ENCODE peak calls at places on chromosomes 7 and 10, in six cellular contexts. One of them, this sample, is unnamed.

GRCh38 chr10:88270871-88271713 is 312.0 kb downstream of the RNLS start:
- DNase-seq in H54: no peak
- DNase-seq in transverse colon: no peak
- DNase-seq in breast epithelium: no peak
- DNase-seq in spleen: no peak
- DNase-seq in GM12892: peak; percentile 13
- DNase-seq in this sample: no peak

GRCh38 chr10:132827423-132827789 is 41.5 kb upstream of the NKX6-2 start:
- DNase-seq in GM12892: no peak
- DNase-seq in breast epithelium: peak; percentile 34
- DNase-seq in spleen: peak; percentile 44
- DNase-seq in transverse colon: no peak
- DNase-seq in H54: no peak
- DNase-seq in this sample: no peak

GRCh38 chr7:101915000-101915399 is 97.6 kb downstream of the CUX1 start:
- DNase-seq in breast epithelium: no peak
- DNase-seq in H54: no peak
- DNase-seq in GM12892: no peak
- DNase-seq in transverse colon: no peak
- DNase-seq in spleen: peak; percentile 42
- DNase-seq in this sample: no peak

GRCh38 chr10:88794731-88795130 is 7.8 kb upstream of the LIPM start:
- DNase-seq in transverse colon: no peak
- DNase-seq in GM12892: no peak
- DNase-seq in spleen: no peak
- DNase-seq in breast epithelium: no peak
- DNase-seq in H54: no peak
- DNase-seq in this sample: no peak

GRCh38 chr10:130767116-130767730 is 544.3 kb downstream of the TCERG1L start:
- DNase-seq in transverse colon: no peak
- DNase-seq in H54: no peak
- DNase-seq in breast epithelium: no peak
- DNase-seq in spleen: peak; percentile 45
- DNase-seq in GM12892: no peak
- DNase-seq in this sample: no peak

GRCh38 chr7:82805527-82805960 is 357.1 kb downstream of the PCLO start:
- DNase-seq in spleen: no peak
- DNase-seq in H54: peak; percentile 28
- DNase-seq in transverse colon: no peak
- DNase-seq in GM12892: no peak
- DNase-seq in breast epithelium: no peak
- DNase-seq in this sample: no peak

GRCh38 chr10:69124558-69125121 is 662 bp downstream of the VPS26A start:
- DNase-seq in breast epithelium: no peak
- DNase-seq in H54: peak; percentile 45
- DNase-seq in GM12892: peak; percentile 18
- DNase-seq in transverse colon: peak; percentile 72
- DNase-seq in spleen: peak; percentile 85
- DNase-seq in this sample: peak; percentile 81

GRCh38 chr7:23235688-23236280 is 10.8 kb upstream of the GPNMB start:
- DNase-seq in breast epithelium: peak; percentile 62
- DNase-seq in transverse colon: no peak
- DNase-seq in H54: peak; percentile 61
- DNase-seq in spleen: no peak
- DNase-seq in GM12892: no peak
- DNase-seq in this sample: no peak

GRCh38 chr10:1294748-1295147 is 238.6 kb downstream of the WDR37 start:
- DNase-seq in breast epithelium: no peak
- DNase-seq in transverse colon: no peak
- DNase-seq in spleen: no peak
- DNase-seq in H54: no peak
- DNase-seq in GM12892: no peak
- DNase-seq in this sample: no peak

GRCh38 chr10:44962870-44963738 is 3.5 kb downstream of the RASSF4 start:
- DNase-seq in spleen: peak; percentile 81
- DNase-seq in breast epithelium: no peak
- DNase-seq in GM12892: no peak
- DNase-seq in transverse colon: peak; percentile 55
- DNase-seq in H54: no peak
- DNase-seq in this sample: no peak

GRCh38 chr7:155807013-155807804 is 5.1 kb downstream of the SHH start:
- DNase-seq in H54: no peak
- DNase-seq in transverse colon: no peak
- DNase-seq in breast epithelium: no peak
- DNase-seq in spleen: peak; percentile 55
- DNase-seq in GM12892: no peak
- DNase-seq in this sample: no peak

GRCh38 chr10:44466236-44466635 is 81.3 kb upstream of the CXCL12 start:
- DNase-seq in GM12892: no peak
- DNase-seq in breast epithelium: no peak
- DNase-seq in spleen: no peak
- DNase-seq in H54: no peak
- DNase-seq in transverse colon: no peak
- DNase-seq in this sample: no peak

GRCh38 chr7:155234950-155235789 is 62.5 kb upstream of the INSIG1 start:
- DNase-seq in spleen: peak; percentile 44
- DNase-seq in H54: no peak
- DNase-seq in transverse colon: no peak
- DNase-seq in GM12892: no peak
- DNase-seq in breast epithelium: no peak
- DNase-seq in this sample: no peak

GRCh38 chr7:51316666-51317581 is at the start of gene COBL:
- DNase-seq in transverse colon: peak; percentile 54
- DNase-seq in breast epithelium: no peak
- DNase-seq in GM12892: no peak
- DNase-seq in H54: no peak
- DNase-seq in spleen: no peak
- DNase-seq in this sample: no peak

GRCh38 chr10:44752451-44753441 is 158.4 kb upstream of the TMEM72 start:
- DNase-seq in breast epithelium: no peak
- DNase-seq in GM12892: no peak
- DNase-seq in spleen: no peak
- DNase-seq in H54: peak; percentile 14
- DNase-seq in transverse colon: no peak
- DNase-seq in this sample: no peak

GRCh38 chr10:118939216-118940007 is 90.1 kb upstream of the NANOS1 start:
- DNase-seq in spleen: no peak
- DNase-seq in GM12892: no peak
- DNase-seq in breast epithelium: no peak
- DNase-seq in H54: no peak
- DNase-seq in transverse colon: no peak
- DNase-seq in this sample: no peak

GRCh38 chr10:127992376-127992775 is 85.5 kb downstream of the PTPRE start:
- DNase-seq in H54: no peak
- DNase-seq in breast epithelium: no peak
- DNase-seq in GM12892: no peak
- DNase-seq in transverse colon: no peak
- DNase-seq in spleen: no peak
- DNase-seq in this sample: no peak

GRCh38 chr7:124840435-124840834 is 74.8 kb upstream of the GPR37 start:
- DNase-seq in breast epithelium: no peak
- DNase-seq in transverse colon: no peak
- DNase-seq in GM12892: no peak
- DNase-seq in spleen: no peak
- DNase-seq in H54: no peak
- DNase-seq in this sample: no peak

GRCh38 chr7:11298220-11298619 is 324.5 kb downstream of the PHF14 start:
- DNase-seq in spleen: no peak
- DNase-seq in transverse colon: no peak
- DNase-seq in H54: no peak
- DNase-seq in breast epithelium: no peak
- DNase-seq in GM12892: no peak
- DNase-seq in this sample: no peak

GRCh38 chr7:94303736-94304135 is 91.0 kb upstream of the COL1A2 start:
- DNase-seq in breast epithelium: no peak
- DNase-seq in transverse colon: peak; percentile 10
- DNase-seq in H54: no peak
- DNase-seq in spleen: no peak
- DNase-seq in GM12892: no peak
- DNase-seq in this sample: no peak

GRCh38 chr7:21365866-21366624 is 61.8 kb upstream of the SP4 start:
- DNase-seq in transverse colon: no peak
- DNase-seq in breast epithelium: no peak
- DNase-seq in GM12892: no peak
- DNase-seq in H54: no peak
- DNase-seq in spleen: no peak
- DNase-seq in this sample: peak; percentile 30

GRCh38 chr7:41503438-41503837 is 199.5 kb downstream of the INHBA start:
- DNase-seq in spleen: no peak
- DNase-seq in GM12892: no peak
- DNase-seq in breast epithelium: no peak
- DNase-seq in transverse colon: no peak
- DNase-seq in H54: no peak
- DNase-seq in this sample: no peak

GRCh38 chr10:67794909-67795460 is 43.0 kb downstream of the DNAJC12 start:
- DNase-seq in breast epithelium: no peak
- DNase-seq in H54: no peak
- DNase-seq in spleen: no peak
- DNase-seq in transverse colon: no peak
- DNase-seq in GM12892: no peak
- DNase-seq in this sample: no peak

DNA sequence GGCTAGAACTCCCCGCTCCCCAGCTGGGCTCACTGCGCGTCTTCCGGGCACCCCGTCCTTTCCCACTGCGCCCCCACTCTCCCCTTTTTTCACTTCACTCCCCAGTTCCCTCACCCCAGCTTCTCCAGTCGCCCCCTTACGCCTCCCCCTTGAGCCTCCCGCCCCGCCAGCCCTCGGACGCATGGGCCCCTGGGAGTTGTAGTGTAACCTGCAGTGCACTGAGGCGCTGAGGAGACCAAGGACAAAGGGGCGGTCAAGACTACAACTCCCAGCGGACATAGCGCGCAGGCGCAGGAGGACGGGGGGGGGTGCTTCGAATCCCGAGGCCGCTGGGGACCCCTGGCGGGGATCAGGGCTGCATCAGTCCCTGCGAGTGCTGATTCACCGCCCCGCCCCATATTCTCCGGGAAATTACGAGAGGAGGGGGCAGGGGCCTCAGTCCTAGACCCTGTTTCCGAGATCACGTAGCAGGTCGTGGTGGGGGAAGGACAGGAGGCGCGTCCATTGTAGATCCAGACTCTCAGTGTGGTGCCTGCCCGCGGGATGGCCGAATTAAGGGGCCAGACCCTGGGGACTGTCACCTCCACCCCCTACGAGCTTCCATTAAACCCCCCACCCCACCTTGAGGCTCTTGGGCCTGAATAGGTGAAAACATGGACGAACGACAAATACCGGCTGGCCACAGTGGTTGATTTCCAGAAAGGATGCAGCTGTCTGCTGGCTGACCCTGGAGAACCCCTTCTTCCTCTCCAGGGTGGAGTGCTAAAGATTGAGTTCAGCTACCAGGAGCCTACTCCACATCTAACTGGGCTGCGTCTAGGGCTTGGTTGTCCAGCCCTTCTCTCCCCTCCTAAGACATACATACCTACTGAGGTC is 558 bp upstream of the YWHAG start:
- DNase-seq in spleen: peak; percentile 100
- DNase-seq in breast epithelium: peak; percentile 96
- DNase-seq in H54: peak; percentile 81
- DNase-seq in GM12892: peak; percentile 88
- DNase-seq in transverse colon: peak; percentile 96
- DNase-seq in this sample: peak; percentile 98
- TF ChIP-seq POLR2A in spleen: no peak
- TF ChIP-seq POLR2A in breast epithelium: no peak
- TF ChIP-seq POLR2A in H54: peak; percentile 15
- TF ChIP-seq POLR2A in GM12892: no peak
- TF ChIP-seq POLR2A in transverse colon: no peak
- TF ChIP-seq POLR2A in this sample: no peak

GRCh38 chr10:110221721-110222261 is 14.4 kb downstream of the MXI1 start:
- DNase-seq in transverse colon: peak; percentile 72
- DNase-seq in GM12892: peak; percentile 38
- DNase-seq in spleen: peak; percentile 86
- DNase-seq in breast epithelium: peak; percentile 68
- DNase-seq in H54: peak; percentile 83
- DNase-seq in this sample: peak; percentile 98
- TF ChIP-seq POLR2A in transverse colon: no peak
- TF ChIP-seq POLR2A in GM12892: no peak
- TF ChIP-seq POLR2A in spleen: no peak
- TF ChIP-seq POLR2A in breast epithelium: no peak
- TF ChIP-seq POLR2A in H54: no peak
- TF ChIP-seq POLR2A in this sample: peak; percentile 92

DNA sequence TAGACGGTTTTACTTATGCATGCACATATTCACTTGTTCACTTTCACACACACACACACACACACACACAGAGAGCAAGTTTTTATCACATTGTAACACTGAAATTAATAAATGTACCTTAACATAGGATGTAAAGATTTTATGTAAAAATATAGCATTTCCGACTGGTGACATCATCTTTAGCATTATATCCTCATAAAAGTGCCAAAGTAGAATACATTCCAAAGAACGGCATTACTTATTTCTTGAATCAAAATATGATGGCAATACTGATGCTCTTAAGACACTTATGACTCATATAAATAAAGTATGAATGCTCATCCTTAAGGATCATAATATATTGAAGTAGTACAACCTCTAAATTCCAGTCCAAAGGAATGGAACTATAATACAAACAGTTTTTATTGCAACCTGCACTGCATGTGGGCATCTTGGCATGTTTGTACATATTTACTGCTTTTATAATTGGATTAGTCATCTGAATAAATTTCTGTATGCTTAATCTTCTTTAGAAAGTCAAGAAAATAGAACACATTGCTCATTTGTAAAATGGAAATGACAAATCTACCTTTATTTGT is 290.0 kb upstream of the SEMA3A start:
- DNase-seq in GM12892: no peak
- DNase-seq in breast epithelium: no peak
- DNase-seq in transverse colon: no peak
- DNase-seq in spleen: no peak
- DNase-seq in H54: no peak
- DNase-seq in this sample: no peak
- TF ChIP-seq POLR2A in GM12892: no peak
- TF ChIP-seq POLR2A in breast epithelium: no peak
- TF ChIP-seq POLR2A in transverse colon: no peak
- TF ChIP-seq POLR2A in spleen: no peak
- TF ChIP-seq POLR2A in H54: no peak
- TF ChIP-seq POLR2A in this sample: no peak

DNA sequence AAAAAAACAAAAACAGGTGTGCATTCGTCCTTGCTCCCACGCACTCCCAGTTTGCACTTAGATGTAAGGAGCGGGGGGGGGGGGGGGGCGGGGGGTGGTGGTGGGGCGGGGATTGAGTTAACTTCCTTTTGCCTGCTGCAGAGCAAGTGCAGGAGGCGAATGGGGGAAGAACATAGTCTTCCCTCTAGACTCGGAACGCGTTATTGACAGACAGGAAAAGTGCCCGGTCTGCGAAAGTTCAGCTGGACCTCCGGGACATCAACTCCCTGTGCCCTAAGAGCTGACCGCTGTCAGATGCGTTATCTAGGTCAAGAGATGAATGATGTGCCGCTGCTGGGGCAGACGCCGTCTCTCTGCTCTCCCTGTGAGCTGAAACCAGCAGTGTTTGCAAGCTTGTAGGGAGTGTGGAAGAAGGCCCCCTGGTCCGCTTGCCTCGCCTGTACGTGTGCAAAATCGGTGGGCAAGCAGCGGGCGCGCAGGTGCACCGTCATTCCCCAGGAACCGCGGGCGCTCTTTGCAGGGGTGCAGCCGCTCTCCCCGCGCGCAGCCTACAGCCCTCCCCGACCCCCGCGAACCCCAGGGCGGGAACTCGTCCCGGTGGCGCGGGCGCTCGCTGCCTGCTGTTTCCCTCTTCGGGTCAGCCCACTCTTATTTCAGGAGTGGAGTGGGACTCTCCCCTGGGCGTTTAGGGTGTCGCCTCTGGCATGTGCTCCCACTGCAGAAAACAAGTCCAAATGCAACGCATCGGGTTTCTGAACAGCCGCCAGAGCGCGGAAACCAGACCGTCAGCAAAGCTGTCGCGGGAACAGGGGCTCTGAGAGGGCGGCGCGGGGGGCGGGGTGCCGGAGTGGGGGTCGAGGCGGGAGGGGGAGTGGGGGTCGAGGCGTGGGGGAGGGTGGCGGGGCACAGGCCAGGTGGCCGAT is 1.9 kb upstream of the PFKFB3 start:
- DNase-seq in H54: peak; percentile 44
- DNase-seq in transverse colon: peak; percentile 45
- DNase-seq in spleen: peak; percentile 88
- DNase-seq in GM12892: no peak
- DNase-seq in breast epithelium: no peak
- DNase-seq in this sample: peak; percentile 30
- TF ChIP-seq POLR2A in H54: no peak
- TF ChIP-seq POLR2A in transverse colon: peak; percentile 23
- TF ChIP-seq POLR2A in spleen: no peak
- TF ChIP-seq POLR2A in GM12892: no peak
- TF ChIP-seq POLR2A in breast epithelium: no peak
- TF ChIP-seq POLR2A in this sample: no peak

This sample was measured in erythroblast.